ENCODE peak calls at places on chromosomes 13 and 19, in five cellular contexts. J, S, Y, M and G are unnamed samples.

GRCh38 chr19:45136507-45137178 is 24.1 kb downstream of the NKPD1 start:
- DNase-seq in J (peak), S (no peak), Y (no peak), M (peak), G (no peak)

GRCh38 chr19:34838753-34839431 is 65.9 kb upstream of the ZNF599 start:
- DNase-seq in J (no peak), S (no peak), Y (no peak), M (no peak), G (peak)

GRCh38 chr19:16327911-16328823 is 3.5 kb downstream of the KLF2 start:
- DNase-seq in J (peak), S (no peak), Y (peak), M (no peak), G (no peak)

GRCh38 chr19:35345671-35346111 is 2.0 kb upstream of the FFAR1 start:
- DNase-seq in J (no peak), S (no peak), Y (no peak), M (no peak), G (no peak)

GRCh38 chr19:21322528-21322927 is 6.7 kb downstream of the ZNF708 start:
- DNase-seq in J (no peak), S (no peak), Y (peak), M (peak), G (no peak)

GRCh38 chr13:31793246-31793645 is 53.9 kb downstream of the RXFP2 start:
- DNase-seq in J (no peak), S (no peak), Y (no peak), M (no peak), G (no peak)

GRCh38 chr19:38388310-38389100 is at the start of gene SPRED3:
- DNase-seq in J (no peak), S (peak), Y (peak), M (peak), G (peak)

GRCh38 chr19:58145849-58146248 is 4.7 kb downstream of the ZNF329 start:
- DNase-seq in J (no peak), S (no peak), Y (no peak), M (no peak), G (no peak)

GRCh38 chr19:41801682-41802317 is 5.4 kb downstream of the CEACAM3 start:
- DNase-seq in J (no peak), S (no peak), Y (no peak), M (no peak), G (no peak)

GRCh38 chr19:38218204-38218603 is 5.8 kb downstream of the DPF1 start:
- DNase-seq in J (no peak), S (no peak), Y (no peak), M (no peak), G (no peak)

GRCh38 chr13:82717249-82717648 is 1165.0 kb downstream of the SLITRK1 start:
- DNase-seq in J (no peak), S (no peak), Y (peak), M (peak), G (no peak)